ENCODE peak calls at places on chromosome 10, in six cellular contexts. One of them, this sample, is unnamed.

GRCh38 chr10:3464760-3465405 is 292.3 kb upstream of the PITRM1 start:
- DNase-seq in right lobe of liver: no peak
- DNase-seq in lower lobe of right lung: no peak
- DNase-seq in heart right ventricle: no peak
- DNase-seq in endodermal cell: no peak
- DNase-seq in tibial nerve: no peak
- DNase-seq in this sample: no peak

GRCh38 chr10:104406715-104407517 is 53.3 kb downstream of the CFAP58 start:
- DNase-seq in right lobe of liver: no peak
- DNase-seq in lower lobe of right lung: no peak
- DNase-seq in heart right ventricle: no peak
- DNase-seq in endodermal cell: no peak
- DNase-seq in tibial nerve: no peak
- DNase-seq in this sample: peak; percentile 14

GRCh38 chr10:95414016-95414830 is 123.4 kb upstream of the PDLIM1 start:
- DNase-seq in right lobe of liver: no peak
- DNase-seq in lower lobe of right lung: no peak
- DNase-seq in heart right ventricle: peak; percentile 52
- DNase-seq in endodermal cell: no peak
- DNase-seq in tibial nerve: no peak
- DNase-seq in this sample: no peak

GRCh38 chr10:121437596-121437995 is 160.6 kb downstream of the FGFR2 start:
- DNase-seq in right lobe of liver: no peak
- DNase-seq in lower lobe of right lung: peak; percentile 62
- DNase-seq in heart right ventricle: no peak
- DNase-seq in endodermal cell: peak; percentile 55
- DNase-seq in tibial nerve: no peak
- DNase-seq in this sample: peak; percentile 30

GRCh38 chr10:50219646-50220045 is 31.7 kb downstream of the ASAH2 start:
- DNase-seq in right lobe of liver: no peak
- DNase-seq in lower lobe of right lung: no peak
- DNase-seq in heart right ventricle: no peak
- DNase-seq in endodermal cell: no peak
- DNase-seq in tibial nerve: no peak
- DNase-seq in this sample: no peak

GRCh38 chr10:103449208-103450144 is 2.7 kb downstream of the CALHM2 start:
- DNase-seq in right lobe of liver: no peak
- DNase-seq in lower lobe of right lung: peak; percentile 50
- DNase-seq in heart right ventricle: no peak
- DNase-seq in endodermal cell: no peak
- DNase-seq in tibial nerve: no peak
- DNase-seq in this sample: no peak

GRCh38 chr10:94500063-94500462 is 45.5 kb upstream of the HELLS start:
- DNase-seq in right lobe of liver: no peak
- DNase-seq in lower lobe of right lung: no peak
- DNase-seq in heart right ventricle: no peak
- DNase-seq in endodermal cell: no peak
- DNase-seq in tibial nerve: no peak
- DNase-seq in this sample: peak; percentile 6

GRCh38 chr10:108801775-108802516 is 1121.4 kb downstream of the XPNPEP1 start:
- DNase-seq in right lobe of liver: no peak
- DNase-seq in lower lobe of right lung: no peak
- DNase-seq in heart right ventricle: no peak
- DNase-seq in endodermal cell: no peak
- DNase-seq in tibial nerve: no peak
- DNase-seq in this sample: no peak

GRCh38 chr10:79435271-79436065 is 10.0 kb downstream of the ZCCHC24 start:
- DNase-seq in right lobe of liver: no peak
- DNase-seq in lower lobe of right lung: no peak
- DNase-seq in heart right ventricle: peak; percentile 61
- DNase-seq in endodermal cell: peak; percentile 61
- DNase-seq in tibial nerve: no peak
- DNase-seq in this sample: no peak

GRCh38 chr10:58813573-58813972 is 300.9 kb downstream of the BICC1 start:
- DNase-seq in right lobe of liver: peak; percentile 44
- DNase-seq in lower lobe of right lung: no peak
- DNase-seq in heart right ventricle: no peak
- DNase-seq in endodermal cell: no peak
- DNase-seq in tibial nerve: no peak
- DNase-seq in this sample: no peak

GRCh38 chr10:11298116-11298515 is 280.4 kb downstream of the CELF2 start:
- DNase-seq in right lobe of liver: no peak
- DNase-seq in lower lobe of right lung: no peak
- DNase-seq in heart right ventricle: no peak
- DNase-seq in endodermal cell: no peak
- DNase-seq in tibial nerve: no peak
- DNase-seq in this sample: no peak

GRCh38 chr10:7297094-7297493 is 113.7 kb downstream of the SFMBT2 start:
- DNase-seq in right lobe of liver: no peak
- DNase-seq in lower lobe of right lung: no peak
- DNase-seq in heart right ventricle: no peak
- DNase-seq in endodermal cell: no peak
- DNase-seq in tibial nerve: no peak
- DNase-seq in this sample: no peak

GRCh38 chr10:108709927-108710722 is 1213.2 kb downstream of the XPNPEP1 start:
- DNase-seq in right lobe of liver: no peak
- DNase-seq in lower lobe of right lung: no peak
- DNase-seq in heart right ventricle: no peak
- DNase-seq in endodermal cell: no peak
- DNase-seq in tibial nerve: no peak
- DNase-seq in this sample: no peak

GRCh38 chr10:112959207-112959838 is 9.3 kb downstream of the TCF7L2 start:
- DNase-seq in right lobe of liver: no peak
- DNase-seq in lower lobe of right lung: no peak
- DNase-seq in heart right ventricle: no peak
- DNase-seq in endodermal cell: no peak
- DNase-seq in tibial nerve: no peak
- DNase-seq in this sample: peak; percentile 34

GRCh38 chr10:10596256-10596655 is 421.4 kb upstream of the CELF2 start:
- DNase-seq in right lobe of liver: no peak
- DNase-seq in lower lobe of right lung: no peak
- DNase-seq in heart right ventricle: no peak
- DNase-seq in endodermal cell: no peak
- DNase-seq in tibial nerve: no peak
- DNase-seq in this sample: no peak

GRCh38 chr10:86599729-86600128 is 54.6 kb upstream of the OPN4 start:
- DNase-seq in right lobe of liver: no peak
- DNase-seq in lower lobe of right lung: no peak
- DNase-seq in heart right ventricle: no peak
- DNase-seq in endodermal cell: peak; percentile 92
- DNase-seq in tibial nerve: no peak
- DNase-seq in this sample: no peak

GRCh38 chr10:126734957-126735356 is 64.5 kb upstream of the C10orf90 start:
- DNase-seq in right lobe of liver: peak; percentile 50
- DNase-seq in lower lobe of right lung: no peak
- DNase-seq in heart right ventricle: no peak
- DNase-seq in endodermal cell: no peak
- DNase-seq in tibial nerve: no peak
- DNase-seq in this sample: no peak

GRCh38 chr10:46020871-46021553 is 9.4 kb downstream of the NCOA4 start:
- DNase-seq in right lobe of liver: no peak
- DNase-seq in lower lobe of right lung: no peak
- DNase-seq in heart right ventricle: no peak
- DNase-seq in endodermal cell: no peak
- DNase-seq in tibial nerve: no peak
- DNase-seq in this sample: no peak

DNA sequence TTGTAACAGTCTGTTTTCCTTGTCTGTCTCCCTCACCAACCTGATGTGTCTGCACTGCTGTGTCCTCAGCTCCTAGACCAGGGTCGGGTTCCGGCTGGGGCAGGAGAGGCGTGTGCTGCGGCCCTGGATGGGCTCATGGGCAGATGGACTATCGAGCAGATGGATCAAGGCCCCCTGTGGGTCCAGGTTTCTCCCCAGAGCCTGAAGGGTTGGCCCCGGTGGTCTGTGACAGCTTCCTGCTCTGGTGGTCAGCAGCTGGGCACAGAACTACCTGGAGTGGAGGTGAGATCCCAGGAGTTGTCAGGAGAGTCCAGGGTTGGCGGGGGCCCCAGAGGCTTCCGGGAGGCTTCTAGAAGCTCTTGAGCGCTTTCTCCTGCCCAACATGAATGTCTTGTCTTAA is 75.1 kb downstream of the GRK5 start:
- DNase-seq in right lobe of liver: no peak
- DNase-seq in lower lobe of right lung: no peak
- DNase-seq in heart right ventricle: no peak
- DNase-seq in endodermal cell: no peak
- DNase-seq in tibial nerve: no peak
- DNase-seq in this sample: no peak
- H3K4me1 ChIP-seq in right lobe of liver: no peaks in the 10 kb centered on the region
- H3K4me1 ChIP-seq in lower lobe of right lung: peaks cover 76% of the 10 kb centered on the region
- H3K4me1 ChIP-seq in heart right ventricle: peaks cover 51% of the 10 kb centered on the region
- H3K4me1 ChIP-seq in endodermal cell: no peaks in the 10 kb centered on the region
- H3K4me1 ChIP-seq in tibial nerve: peaks cover 46% of the 10 kb centered on the region
- H3K4me1 ChIP-seq in this sample: no peaks in the 10 kb centered on the region

DNA sequence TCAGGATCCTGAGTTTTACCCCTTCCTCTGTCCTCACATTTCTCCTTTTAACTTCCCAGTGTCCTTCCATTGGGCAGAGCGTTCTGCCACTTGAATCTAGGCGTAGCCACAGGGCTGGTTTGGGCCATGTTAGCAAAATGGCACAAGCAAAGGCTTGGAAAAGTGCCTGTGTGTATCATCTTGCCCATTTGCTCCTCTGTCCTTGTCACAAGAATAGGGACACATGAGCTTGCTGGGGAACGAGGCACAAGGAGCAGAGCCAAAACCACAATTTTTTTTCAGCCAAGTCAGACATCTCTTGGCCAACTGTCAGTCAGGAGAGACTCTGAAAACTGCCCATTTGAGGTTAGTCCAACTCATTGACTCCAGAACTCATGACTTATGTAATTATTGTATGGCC is 285.2 kb downstream of the ZNF248 start:
- DNase-seq in right lobe of liver: no peak
- DNase-seq in lower lobe of right lung: no peak
- DNase-seq in heart right ventricle: no peak
- DNase-seq in endodermal cell: no peak
- DNase-seq in tibial nerve: no peak
- DNase-seq in this sample: no peak
- H3K9me3 ChIP-seq in right lobe of liver: no peaks in the 10 kb centered on the region
- H3K9me3 ChIP-seq in lower lobe of right lung: no peaks in the 10 kb centered on the region
- H3K9me3 ChIP-seq in heart right ventricle: no peaks in the 10 kb centered on the region
- H3K9me3 ChIP-seq in endodermal cell: peaks cover 86% of the 10 kb centered on the region
- H3K9me3 ChIP-seq in tibial nerve: no peaks in the 10 kb centered on the region
- H3K9me3 ChIP-seq in this sample: no peaks in the 10 kb centered on the region

GRCh38 chr10:132313305-132313704 is 5.6 kb upstream of the STK32C start:
- DNase-seq in right lobe of liver: no peak
- DNase-seq in lower lobe of right lung: no peak
- DNase-seq in heart right ventricle: no peak
- DNase-seq in endodermal cell: no peak
- DNase-seq in tibial nerve: no peak
- DNase-seq in this sample: no peak

GRCh38 chr10:132310701-132311337 is 3.1 kb upstream of the STK32C start:
- DNase-seq in right lobe of liver: no peak
- DNase-seq in lower lobe of right lung: no peak
- DNase-seq in heart right ventricle: no peak
- DNase-seq in endodermal cell: no peak
- DNase-seq in tibial nerve: no peak
- DNase-seq in this sample: no peak

GRCh38 chr10:132309879-132310591 is 2.3 kb upstream of the STK32C start:
- DNase-seq in right lobe of liver: no peak
- DNase-seq in lower lobe of right lung: no peak
- DNase-seq in heart right ventricle: no peak
- DNase-seq in endodermal cell: no peak
- DNase-seq in tibial nerve: no peak
- DNase-seq in this sample: no peak

GRCh38 chr10:132309466-132309865 is 1.7 kb upstream of the STK32C start:
- DNase-seq in right lobe of liver: no peak
- DNase-seq in lower lobe of right lung: no peak
- DNase-seq in heart right ventricle: no peak
- DNase-seq in endodermal cell: no peak
- DNase-seq in tibial nerve: no peak
- DNase-seq in this sample: no peak

GRCh38 chr10:132311338-132311939 is 3.7 kb upstream of the STK32C start:
- DNase-seq in right lobe of liver: no peak
- DNase-seq in lower lobe of right lung: no peak
- DNase-seq in heart right ventricle: no peak
- DNase-seq in endodermal cell: peak; percentile 77
- DNase-seq in tibial nerve: no peak
- DNase-seq in this sample: no peak
- H3K4me1 ChIP-seq in right lobe of liver: no peaks in the 10 kb centered on the region
- H3K4me1 ChIP-seq in lower lobe of right lung: peaks cover 14% of the 10 kb centered on the region
- H3K4me1 ChIP-seq in heart right ventricle: peaks cover 4% of the 10 kb centered on the region
- H3K4me1 ChIP-seq in endodermal cell: no peaks in the 10 kb centered on the region
- H3K4me1 ChIP-seq in tibial nerve: peaks cover 7% of the 10 kb centered on the region
- H3K4me1 ChIP-seq in this sample: peaks cover 10% of the 10 kb centered on the region

GRCh38 chr10:42422911-42423310 is 215.5 kb downstream of the ZNF33B start:
- DNase-seq in right lobe of liver: no peak
- DNase-seq in lower lobe of right lung: no peak
- DNase-seq in heart right ventricle: no peak
- DNase-seq in endodermal cell: no peak
- DNase-seq in tibial nerve: no peak
- DNase-seq in this sample: no peak

GRCh38 chr10:42419789-42420188 is 218.6 kb downstream of the ZNF33B start:
- DNase-seq in right lobe of liver: no peak
- DNase-seq in lower lobe of right lung: no peak
- DNase-seq in heart right ventricle: no peak
- DNase-seq in endodermal cell: no peak
- DNase-seq in tibial nerve: no peak
- DNase-seq in this sample: no peak

DNA sequence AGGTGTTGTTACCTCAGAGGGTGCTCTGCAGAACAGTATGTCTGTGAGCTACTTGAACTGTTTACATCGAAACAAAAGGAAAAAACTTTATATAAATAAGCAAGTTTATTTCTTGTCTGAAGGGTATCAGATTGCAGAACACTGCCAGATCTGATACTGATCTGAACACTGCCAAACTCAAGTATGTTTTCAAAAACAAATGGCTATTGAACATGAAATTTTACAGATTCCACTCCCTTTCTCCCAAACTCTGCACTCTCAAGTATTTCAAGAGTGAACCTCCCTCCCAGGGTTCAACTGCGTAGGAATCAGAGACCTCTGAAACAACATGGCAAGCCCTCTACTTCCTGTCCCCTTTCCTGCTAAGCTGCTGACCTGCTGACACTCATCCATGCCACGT is 216.6 kb downstream of the ZNF33B start:
- DNase-seq in right lobe of liver: no peak
- DNase-seq in lower lobe of right lung: no peak
- DNase-seq in heart right ventricle: no peak
- DNase-seq in endodermal cell: no peak
- DNase-seq in tibial nerve: no peak
- DNase-seq in this sample: no peak
- H3K9me3 ChIP-seq in right lobe of liver: no peaks in the 10 kb centered on the region
- H3K9me3 ChIP-seq in lower lobe of right lung: no peaks in the 10 kb centered on the region
- H3K9me3 ChIP-seq in heart right ventricle: no peaks in the 10 kb centered on the region
- H3K9me3 ChIP-seq in endodermal cell: peaks cover 54% of the 10 kb centered on the region
- H3K9me3 ChIP-seq in tibial nerve: no peaks in the 10 kb centered on the region
- H3K9me3 ChIP-seq in this sample: no peaks in the 10 kb centered on the region

DNA sequence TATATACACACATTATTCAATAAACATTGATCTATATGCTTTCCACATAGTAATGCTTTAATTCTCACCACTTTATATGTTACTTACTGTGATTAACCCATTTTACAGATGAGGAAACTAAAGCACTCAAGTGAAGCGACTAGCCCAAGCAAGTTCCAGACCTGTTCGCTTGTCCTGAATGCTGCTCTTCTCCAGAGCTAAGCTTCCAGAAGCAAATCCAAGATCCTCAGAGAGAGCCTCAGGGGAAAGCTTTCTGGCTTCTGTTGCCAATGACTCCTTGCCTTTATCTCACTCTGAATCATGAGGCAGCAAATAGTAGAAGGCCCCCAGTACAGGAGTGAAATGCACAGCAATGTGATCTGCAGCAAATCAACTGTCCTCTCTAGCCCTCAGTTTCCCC is 32.2 kb downstream of the XPNPEP1 start:
- DNase-seq in right lobe of liver: no peak
- DNase-seq in lower lobe of right lung: no peak
- DNase-seq in heart right ventricle: no peak
- DNase-seq in endodermal cell: no peak
- DNase-seq in tibial nerve: no peak
- DNase-seq in this sample: no peak
- H3K4me1 ChIP-seq in right lobe of liver: no peaks in the 10 kb centered on the region
- H3K4me1 ChIP-seq in lower lobe of right lung: peaks cover 34% of the 10 kb centered on the region
- H3K4me1 ChIP-seq in heart right ventricle: peaks cover 12% of the 10 kb centered on the region
- H3K4me1 ChIP-seq in endodermal cell: peaks cover 17% of the 10 kb centered on the region
- H3K4me1 ChIP-seq in tibial nerve: peaks cover 36% of the 10 kb centered on the region
- H3K4me1 ChIP-seq in this sample: peaks cover 7% of the 10 kb centered on the region